ENCODE peak calls at places on chromosome 10, in six cellular contexts. R is PC-3, X is AG04450, V is sigmoid colon, D is transverse colon, J is H9. N is an unnamed sample. For H3K9me3, the result is how much of the 10 kb centered on the place peaks cover.

GRCh38 chr10:44316922-44317215 is 68.0 kb downstream of the CXCL12 start:
- DNase-seq in R (no peak), X (no peak), V (no peak), D (no peak), J (no peak), N (no peak)

GRCh38 chr10:6751363-6751762 is 171.3 kb upstream of the PRKCQ start:
- DNase-seq in R (peak), X (no peak), V (no peak), D (no peak), J (no peak), N (no peak)

GRCh38 chr10:79286318-79286951 is 60.8 kb upstream of the PPIF start:
- DNase-seq in R (no peak), X (no peak), V (peak), D (peak), J (no peak), N (peak)

GRCh38 chr10:103856497-103857175 is 1.3 kb upstream of the SH3PXD2A start:
- DNase-seq in R (no peak), X (no peak), V (no peak), D (no peak), J (no peak), N (no peak)

GRCh38 chr10:116926426-116926825 is 77.1 kb downstream of the ENO4 start:
- DNase-seq in R (no peak), X (no peak), V (no peak), D (no peak), J (no peak), N (no peak)

GRCh38 chr10:50576245-50576815 is 47.4 kb downstream of the SGMS1 start:
- DNase-seq in R (peak), X (no peak), V (no peak), D (no peak), J (no peak), N (no peak)

GRCh38 chr10:28906011-28906411 is 228.7 kb downstream of the BAMBI start:
- DNase-seq in R (no peak), X (no peak), V (no peak), D (no peak), J (no peak), N (no peak)

GRCh38 chr10:90635111-90635798 is 222.6 kb downstream of the HTR7 start:
- DNase-seq in R (no peak), X (no peak), V (no peak), D (no peak), J (peak), N (no peak)

GRCh38 chr10:688621-689426 is 644 bp downstream of the DIP2C start:
- DNase-seq in R (peak), X (no peak), V (no peak), D (peak), J (no peak), N (no peak)

GRCh38 chr10:15084502-15084922 is 4.1 kb downstream of the ACBD7 start:
- DNase-seq in R (peak), X (peak), V (no peak), D (peak), J (peak), N (no peak)

GRCh38 chr10:118633801-118634200 is 38.4 kb upstream of the PRLHR start:
- DNase-seq in R (no peak), X (no peak), V (no peak), D (no peak), J (no peak), N (no peak)

GRCh38 chr10:131621784-131622624 is 278.8 kb upstream of the PPP2R2D start:
- DNase-seq in R (peak), X (no peak), V (no peak), D (no peak), J (no peak), N (no peak)

GRCh38 chr10:22736134-22736533 is 21.8 kb upstream of the PIP4K2A start:
- DNase-seq in R (peak), X (no peak), V (no peak), D (no peak), J (no peak), N (no peak)

GRCh38 chr10:111298031-111298430 is 221.2 kb downstream of the ADRA2A start:
- DNase-seq in R (no peak), X (no peak), V (no peak), D (no peak), J (no peak), N (no peak)

GRCh38 chr10:48475943-48476278 is 129.0 kb downstream of the ARHGAP22 start:
- DNase-seq in R (no peak), X (no peak), V (peak), D (no peak), J (no peak), N (no peak)

GRCh38 chr10:120789804-120790203 is 61.4 kb upstream of the WDR11 start:
- DNase-seq in R (no peak), X (no peak), V (no peak), D (no peak), J (no peak), N (no peak)

GRCh38 chr10:70805619-70806215 is 10.0 kb upstream of the SGPL1 start:
- DNase-seq in R (peak), X (no peak), V (no peak), D (no peak), J (no peak), N (no peak)

GRCh38 chr10:11112718-11113117 is 95.0 kb downstream of the CELF2 start:
- DNase-seq in R (peak), X (no peak), V (no peak), D (no peak), J (no peak), N (no peak)

GRCh38 chr10:91220954-91221696 is 662 bp downstream of the PCGF5 start:
- DNase-seq in R (peak), X (no peak), V (peak), D (peak), J (peak), N (no peak)

GRCh38 chr10:78972947-78973900 is 95.5 kb upstream of the ZMIZ1 start:
- DNase-seq in R (peak), X (peak), V (peak), D (peak), J (peak), N (peak)

GRCh38 chr10:97522071-97522470 is 23.3 kb downstream of the UBTD1 start:
- DNase-seq in R (no peak), X (no peak), V (no peak), D (no peak), J (no peak), N (no peak)

GRCh38 chr10:86348321-86349210 is 18.0 kb downstream of the GRID1 start:
- DNase-seq in R (peak), X (no peak), V (peak), D (no peak), J (peak), N (no peak)

GRCh38 chr10:9608592-9608991 is 1409.1 kb upstream of the CELF2 start:
- DNase-seq in R (no peak), X (no peak), V (no peak), D (no peak), J (no peak), N (no peak)

GRCh38 chr10:49502358-49502757 is 36.6 kb downstream of the ERCC6 start:
- DNase-seq in R (no peak), X (no peak), V (no peak), D (no peak), J (no peak), N (no peak)

GRCh38 chr10:110337906-110338305 is 33.2 kb upstream of the SMNDC1 start:
- DNase-seq in R (peak), X (no peak), V (no peak), D (no peak), J (no peak), N (no peak)

GRCh38 chr10:53839437-53840039 is 961.5 kb downstream of the PCDH15 start:
- DNase-seq in R (peak), X (no peak), V (no peak), D (no peak), J (no peak), N (no peak)

GRCh38 chr10:63760034-63760707 is 239.0 kb downstream of the REEP3 start:
- DNase-seq in R (no peak), X (no peak), V (no peak), D (no peak), J (no peak), N (no peak)

GRCh38 chr10:116715839-116716377 is 26.5 kb downstream of the HSPA12A start:
- DNase-seq in R (no peak), X (no peak), V (peak), D (no peak), J (no peak), N (no peak)

GRCh38 chr10:63699785-63700184 is 178.6 kb downstream of the REEP3 start:
- DNase-seq in R (peak), X (no peak), V (no peak), D (no peak), J (no peak), N (no peak)

GRCh38 chr10:78963074-78964034 is 105.4 kb upstream of the ZMIZ1 start:
- DNase-seq in R (no peak), X (no peak), V (no peak), D (no peak), J (no peak), N (no peak)

GRCh38 chr10:128463991-128464755 is 337.9 kb upstream of the MKI67 start:
- DNase-seq in R (no peak), X (peak), V (peak), D (peak), J (peak), N (peak)

GRCh38 chr10:70662362-70663220 is 9.7 kb upstream of the ADAMTS14 start:
- DNase-seq in R (no peak), X (peak), V (peak), D (no peak), J (no peak), N (no peak)

GRCh38 chr10:123538401-123539320 is 127.5 kb upstream of the GPR26 start:
- DNase-seq in R (no peak), X (no peak), V (no peak), D (no peak), J (peak), N (no peak)

GRCh38 chr10:86520871-86521619 is 547 bp downstream of the WAPL start:
- DNase-seq in R (peak), X (no peak), V (peak), D (peak), J (no peak), N (peak)

GRCh38 chr10:62528441-62528840 is 154.3 kb downstream of the ZNF365 start:
- DNase-seq in R (peak), X (no peak), V (no peak), D (no peak), J (no peak), N (no peak)

GRCh38 chr10:130336612-130337304 is 200.6 kb downstream of the GLRX3 start:
- DNase-seq in R (no peak), X (no peak), V (no peak), D (no peak), J (peak), N (no peak)

GRCh38 chr10:130338588-130339070 is 202.4 kb downstream of the GLRX3 start:
- DNase-seq in R (no peak), X (no peak), V (no peak), D (no peak), J (no peak), N (no peak)

GRCh38 chr10:130339091-130339490 is 202.9 kb downstream of the GLRX3 start:
- DNase-seq in R (no peak), X (no peak), V (no peak), D (no peak), J (no peak), N (no peak)

GRCh38 chr10:130337696-130338587 is 201.8 kb downstream of the GLRX3 start:
- DNase-seq in R (no peak), X (no peak), V (no peak), D (no peak), J (no peak), N (no peak)

DNA sequence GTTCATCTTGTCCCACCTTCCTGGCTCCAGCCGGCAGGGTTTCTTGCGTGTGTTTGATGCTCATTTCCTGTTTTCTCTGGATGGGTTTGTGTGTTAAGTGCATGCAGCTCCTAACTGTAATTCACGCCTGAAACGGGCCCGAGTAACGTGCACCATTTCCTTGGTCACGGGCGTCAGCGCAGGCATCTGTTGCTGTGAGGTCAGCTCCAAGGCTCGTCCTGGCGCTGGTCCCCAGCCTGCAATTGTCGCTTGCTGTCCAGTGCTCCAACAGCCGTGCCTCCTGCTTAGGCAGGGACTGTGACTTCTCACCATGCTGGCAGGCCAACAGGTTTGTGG is 201.1 kb downstream of the GLRX3 start:
- DNase-seq in R (no peak), X (no peak), V (no peak), D (no peak), J (no peak), N (no peak)
- H3K9me3 ChIP-seq in R (under half), X (half or more), V (under half), D (under half), J (under half), N (under half)

DNA sequence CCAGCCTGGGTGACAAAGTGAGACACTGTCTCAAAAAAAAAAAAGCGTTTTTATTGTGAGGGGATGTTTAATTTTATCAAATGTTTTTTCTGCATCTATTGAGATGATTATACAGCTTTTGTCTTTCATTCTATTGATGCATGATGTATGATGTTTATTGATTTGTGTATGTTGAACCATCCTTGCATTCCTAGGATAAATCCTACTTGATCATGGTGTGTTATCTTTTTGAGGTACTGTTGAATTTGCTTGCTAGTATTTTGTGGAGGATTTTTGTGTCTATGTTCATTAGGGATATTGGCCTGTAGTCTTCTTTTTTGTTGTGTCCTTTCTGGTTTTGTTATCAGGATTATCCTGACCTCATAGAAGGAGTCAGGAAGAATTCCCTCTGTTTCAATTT is 22.3 kb upstream of the PLA2G12B start:
- DNase-seq in R (no peak), X (no peak), V (no peak), D (no peak), J (no peak), N (no peak)
- H3K9me3 ChIP-seq in R (half or more), X (under half), V (under half), D (under half), J (under half), N (under half)

DNA sequence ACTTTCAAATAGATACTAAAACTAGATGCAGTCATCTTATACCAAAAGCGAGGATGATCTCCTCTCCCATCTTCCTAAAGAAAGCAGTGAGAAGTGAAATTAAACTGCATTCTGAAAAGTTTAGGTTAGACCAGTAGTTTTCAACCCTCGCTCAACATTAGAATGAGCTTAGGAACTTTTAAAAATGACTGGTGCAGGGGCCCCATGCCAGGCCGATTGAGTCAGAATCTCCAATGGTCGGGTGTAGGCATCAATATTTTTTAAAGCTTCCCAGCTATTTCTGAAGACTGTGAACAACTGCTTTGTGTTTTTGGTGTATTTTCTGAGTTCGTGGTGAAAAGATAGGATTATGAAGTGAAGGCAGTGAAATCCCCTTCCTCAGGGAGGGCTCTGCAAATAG is 146.0 kb downstream of the VTI1A start:
- DNase-seq in R (no peak), X (no peak), V (no peak), D (no peak), J (no peak), N (no peak)
- H3K9me3 ChIP-seq in R (under half), X (under half), V (under half), D (under half), J (under half), N (under half)

DNA sequence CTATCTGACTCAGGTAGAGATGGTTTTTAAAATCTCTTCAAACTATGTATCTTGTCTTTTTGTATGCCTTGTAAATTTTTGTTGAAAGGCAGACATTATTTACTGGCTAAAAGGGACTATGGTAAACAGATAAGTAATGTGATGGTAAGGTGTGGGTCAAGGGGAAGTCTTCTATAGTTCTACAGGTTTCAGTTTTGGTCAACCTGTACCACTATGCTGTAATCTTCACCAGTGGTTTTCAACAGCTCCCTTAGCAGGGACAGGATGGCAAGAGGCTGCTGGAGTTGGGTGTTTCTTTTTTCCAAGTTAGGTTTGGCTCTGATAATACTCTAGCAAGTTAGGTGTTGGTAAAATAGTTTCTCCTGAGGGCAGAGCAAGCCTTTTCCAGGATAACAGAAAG is 32.7 kb upstream of the FZD8 start:
- DNase-seq in R (no peak), X (no peak), V (no peak), D (no peak), J (no peak), N (no peak)
- H3K9me3 ChIP-seq in R (under half), X (under half), V (under half), D (under half), J (under half), N (under half)

GRCh38 chr10:108307925-108308312 is 1143.4 kb upstream of the SORCS1 start:
- DNase-seq in R (no peak), X (no peak), V (no peak), D (no peak), J (no peak), N (no peak)
- H3K9me3 ChIP-seq in R (under half), X (under half), V (under half), D (under half), J (under half), N (under half)

GRCh38 chr10:42112331-42113157 is 525.8 kb downstream of the ZNF33B start:
- DNase-seq in R (no peak), X (no peak), V (no peak), D (no peak), J (no peak), N (no peak)

GRCh38 chr10:42111661-42112330 is 526.6 kb downstream of the ZNF33B start:
- DNase-seq in R (no peak), X (no peak), V (no peak), D (no peak), J (no peak), N (no peak)

GRCh38 chr10:42113158-42113450 is 525.3 kb downstream of the ZNF33B start:
- DNase-seq in R (no peak), X (no peak), V (no peak), D (no peak), J (no peak), N (no peak)

GRCh38 chr10:42111076-42111475 is 527.3 kb downstream of the ZNF33B start:
- DNase-seq in R (no peak), X (no peak), V (no peak), D (no peak), J (no peak), N (no peak)
- H3K9me3 ChIP-seq in R (under half), X (under half), V (under half), D (under half), J (under half), N (under half)

GRCh38 chr10:133445751-133446708 is 7.7 kb upstream of the SCART1 start:
- DNase-seq in R (no peak), X (no peak), V (no peak), D (no peak), J (no peak), N (no peak)
- H3K9me3 ChIP-seq in R (under half), X (under half), V (under half), D (under half), J (half or more), N (under half)

GRCh38 chr10:82041018-82041417 is 166.0 kb downstream of the NRG3 start:
- DNase-seq in R (no peak), X (no peak), V (no peak), D (no peak), J (no peak), N (no peak)
- H3K9me3 ChIP-seq in R (under half), X (under half), V (under half), D (under half), J (under half), N (under half)

GRCh38 chr10:68470300-68470699 is 1.5 kb downstream of the DNA2 start:
- DNase-seq in R (peak), X (no peak), V (no peak), D (no peak), J (no peak), N (no peak)

GRCh38 chr10:68469838-68470237 is 1.9 kb downstream of the DNA2 start:
- DNase-seq in R (no peak), X (no peak), V (no peak), D (no peak), J (no peak), N (no peak)

GRCh38 chr10:68474021-68474420 is 2.2 kb upstream of the DNA2 start:
- DNase-seq in R (no peak), X (no peak), V (no peak), D (no peak), J (no peak), N (no peak)

GRCh38 chr10:68471063-68471585 is 649 bp downstream of the DNA2 start:
- DNase-seq in R (peak), X (no peak), V (no peak), D (no peak), J (no peak), N (no peak)

GRCh38 chr10:68471586-68472408 is at the start of gene DNA2:
- DNase-seq in R (peak), X (no peak), V (peak), D (peak), J (peak), N (peak)
- H3K9me3 ChIP-seq in R (under half), X (under half), V (under half), D (under half), J (under half), N (under half)

GRCh38 chr10:109187677-109188076 is 735.6 kb downstream of the XPNPEP1 start:
- DNase-seq in R (no peak), X (peak), V (no peak), D (no peak), J (no peak), N (no peak)

GRCh38 chr10:109191341-109191740 is 732.0 kb downstream of the XPNPEP1 start:
- DNase-seq in R (no peak), X (no peak), V (no peak), D (no peak), J (no peak), N (no peak)

DNA sequence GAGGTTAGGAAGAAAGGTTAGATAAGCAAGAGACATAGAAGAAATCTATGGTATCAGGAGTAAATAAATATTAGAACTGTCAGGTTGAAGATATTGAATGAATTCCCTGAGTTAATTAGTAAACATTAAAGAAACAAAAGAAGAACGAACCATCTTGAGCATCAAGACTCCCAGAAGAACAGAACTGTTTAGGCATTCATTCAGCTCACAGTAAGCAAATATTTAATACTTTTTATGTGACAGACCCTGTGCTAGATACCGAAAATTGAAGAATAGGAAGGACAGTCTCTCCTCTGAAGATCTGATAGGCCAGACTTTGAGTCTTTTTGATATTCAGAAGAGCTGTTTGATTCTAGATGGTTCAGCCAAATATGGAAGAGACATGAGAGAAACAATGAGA is 731.5 kb downstream of the XPNPEP1 start:
- DNase-seq in R (no peak), X (no peak), V (no peak), D (no peak), J (no peak), N (no peak)
- H3K9me3 ChIP-seq in R (under half), X (under half), V (under half), D (under half), J (under half), N (under half)

N was measured in T-helper 17 cell.